ENCODE peak calls at places on chromosomes 2 and 18, in four cellular contexts. One of them, this sample, is unnamed.

GRCh38 chr2:202687276-202687675 is 52.5 kb downstream of the FAM117B start:
- DNase-seq in NCI-H1694 treated with DMSO at 0.1 percent for 48 hours: no peak
- DNase-seq in GM23248: no peak
- DNase-seq in GM12864: no peak
- DNase-seq in this sample: no peak

GRCh38 chr2:74530239-74531161 is 767 bp downstream of the HTRA2 start:
- DNase-seq in NCI-H1694 treated with DMSO at 0.1 percent for 48 hours: no peak
- DNase-seq in GM12864: no peak
- DNase-seq in GM23248: peak
- DNase-seq in this sample: peak

GRCh38 chr2:72983500-72984039 is 66.3 kb downstream of the EMX1 start:
- DNase-seq in GM12864: no peak
- DNase-seq in NCI-H1694 treated with DMSO at 0.1 percent for 48 hours: no peak
- DNase-seq in GM23248: no peak
- DNase-seq in this sample: no peak

GRCh38 chr2:40964509-40964908 is 512.6 kb upstream of the SLC8A1 start:
- DNase-seq in GM12864: no peak
- DNase-seq in GM23248: no peak
- DNase-seq in NCI-H1694 treated with DMSO at 0.1 percent for 48 hours: no peak
- DNase-seq in this sample: no peak

GRCh38 chr2:71950256-71951066 is 197.2 kb downstream of the CYP26B1 start:
- DNase-seq in GM12864: no peak
- DNase-seq in GM23248: peak
- DNase-seq in NCI-H1694 treated with DMSO at 0.1 percent for 48 hours: no peak
- DNase-seq in this sample: no peak

GRCh38 chr18:12009581-12010140 is 28.4 kb downstream of the IMPA2 start:
- DNase-seq in NCI-H1694 treated with DMSO at 0.1 percent for 48 hours: no peak
- DNase-seq in GM23248: no peak
- DNase-seq in GM12864: no peak
- DNase-seq in this sample: no peak

GRCh38 chr18:69858897-69859296 is 88.8 kb downstream of the CD226 start:
- DNase-seq in GM23248: no peak
- DNase-seq in GM12864: no peak
- DNase-seq in NCI-H1694 treated with DMSO at 0.1 percent for 48 hours: no peak
- DNase-seq in this sample: no peak

GRCh38 chr2:101175991-101176390 is 24.8 kb upstream of the TBC1D8 start:
- DNase-seq in NCI-H1694 treated with DMSO at 0.1 percent for 48 hours: no peak
- DNase-seq in GM12864: no peak
- DNase-seq in GM23248: peak
- DNase-seq in this sample: peak

GRCh38 chr2:239820836-239821693 is 204.1 kb downstream of the NDUFA10 start:
- DNase-seq in GM12864: no peak
- DNase-seq in NCI-H1694 treated with DMSO at 0.1 percent for 48 hours: peak
- DNase-seq in GM23248: no peak
- DNase-seq in this sample: no peak

GRCh38 chr2:71880846-71881610 is 266.6 kb downstream of the CYP26B1 start:
- DNase-seq in GM23248: peak
- DNase-seq in GM12864: no peak
- DNase-seq in NCI-H1694 treated with DMSO at 0.1 percent for 48 hours: no peak
- DNase-seq in this sample: peak

GRCh38 chr2:165864353-165864752 is 70.3 kb upstream of the GALNT3 start:
- DNase-seq in NCI-H1694 treated with DMSO at 0.1 percent for 48 hours: no peak
- DNase-seq in GM12864: no peak
- DNase-seq in GM23248: no peak
- DNase-seq in this sample: no peak

GRCh38 chr18:6022840-6023239 is 127.5 kb upstream of the TMEM200C start:
- DNase-seq in NCI-H1694 treated with DMSO at 0.1 percent for 48 hours: no peak
- DNase-seq in GM23248: peak
- DNase-seq in GM12864: no peak
- DNase-seq in this sample: no peak

GRCh38 chr2:127103243-127104165 is 3.5 kb downstream of the BIN1 start:
- DNase-seq in GM12864: no peak
- DNase-seq in GM23248: no peak
- DNase-seq in NCI-H1694 treated with DMSO at 0.1 percent for 48 hours: no peak
- DNase-seq in this sample: no peak

GRCh38 chr2:20215183-20216040 is 9.5 kb downstream of the SDC1 start:
- DNase-seq in GM12864: no peak
- DNase-seq in NCI-H1694 treated with DMSO at 0.1 percent for 48 hours: no peak
- DNase-seq in GM23248: no peak
- DNase-seq in this sample: no peak

GRCh38 chr2:84919885-84920580 is 14.6 kb downstream of the TMSB10 start:
- DNase-seq in NCI-H1694 treated with DMSO at 0.1 percent for 48 hours: no peak
- DNase-seq in GM23248: peak
- DNase-seq in GM12864: no peak
- DNase-seq in this sample: peak